ENCODE peak calls at places on chromosomes 1 and 21, in ten cellular contexts. Y is heart left ventricle, Q is left lung, J is hepatocyte, I is lower lobe of right lung, X is heart right ventricle, L is fibroblast of lung, U is keratinocyte, G is IMR-90, B is AG04450. O is an unnamed sample.

GRCh38 chr21:14989359-14989758 is 75.4 kb downstream of the NRIP1 start:
- DNase-seq in L (peak; percentile 67), J (no peak), I (no peak), Q (no peak), B (peak; percentile 41), Y (peak; percentile 50), X (peak; percentile 48), U (no peak), G (peak; percentile 77), O (no peak)

GRCh38 chr1:110033421-110033820 is 1.0 kb upstream of the STRIP1 start:
- DNase-seq in X (no peak), G (no peak), I (no peak), J (no peak), U (no peak), B (no peak), Q (no peak), L (no peak), Y (no peak), O (no peak)

GRCh38 chr1:8629241-8630091 is 188.0 kb downstream of the RERE start:
- DNase-seq in J (no peak), Y (no peak), Q (no peak), G (peak; percentile 76), B (peak; percentile 29), U (no peak), X (no peak), I (no peak), L (peak; percentile 41), O (no peak)

GRCh38 chr1:17212487-17213121 is 7.7 kb downstream of the PADI1 start:
- DNase-seq in I (peak; percentile 64), Y (no peak), L (peak; percentile 83), X (no peak), Q (no peak), G (peak; percentile 73), U (no peak), J (peak; percentile 88), B (peak; percentile 26), O (no peak)

GRCh38 chr1:204051258-204051657 is 21.7 kb upstream of the SOX13 start:
- DNase-seq in Y (no peak), L (no peak), I (no peak), G (no peak), B (no peak), X (no peak), Q (no peak), J (no peak), U (no peak), O (no peak)

GRCh38 chr1:42928859-42929258 is 29.8 kb downstream of the SLC2A1 start:
- DNase-seq in J (peak; percentile 3), L (no peak), U (no peak), Q (no peak), X (no peak), B (no peak), Y (no peak), I (no peak), G (no peak), O (no peak)

GRCh38 chr1:198220428-198220827 is 63.6 kb downstream of the NEK7 start:
- DNase-seq in B (no peak), L (peak; percentile 95), X (no peak), J (no peak), I (no peak), Q (no peak), Y (no peak), G (peak; percentile 87), U (peak; percentile 45), O (no peak)

GRCh38 chr1:56954664-56955063 is 11.2 kb downstream of the C8B start:
- DNase-seq in Q (no peak), G (no peak), U (no peak), J (no peak), X (no peak), Y (no peak), B (no peak), L (no peak), I (no peak), O (no peak)

GRCh38 chr1:43286115-43286514 is 734 bp upstream of the C1orf210 start:
- DNase-seq in B (no peak), Q (no peak), U (no peak), G (no peak), L (no peak), I (peak; percentile 46), J (no peak), Y (peak; percentile 7), X (no peak), O (peak; percentile 17)

GRCh38 chr1:62962794-62963776 is 179.2 kb downstream of the ATG4C start:
- DNase-seq in Q (no peak), Y (peak; percentile 30), U (no peak), G (peak; percentile 14), L (peak; percentile 27), B (no peak), J (peak; percentile 62), X (peak; percentile 12), I (no peak), O (no peak)

GRCh38 chr1:17768651-17769241 is 13.6 kb downstream of the ACTL8 start:
- DNase-seq in L (peak; percentile 91), B (peak; percentile 68), I (no peak), G (peak; percentile 92), U (no peak), J (peak; percentile 43), X (no peak), Y (no peak), Q (peak; percentile 36), O (peak; percentile 84)

GRCh38 chr1:238052496-238053266 is 162.0 kb upstream of the ZP4 start:
- DNase-seq in G (peak; percentile 13), J (no peak), L (peak; percentile 36), B (no peak), X (no peak), I (no peak), U (peak; percentile 48), Q (no peak), Y (no peak), O (no peak)

GRCh38 chr1:197356723-197357533 is 88.9 kb downstream of the CRB1 start:
- DNase-seq in J (peak; percentile 66), B (no peak), Q (no peak), G (peak; percentile 58), I (no peak), Y (peak; percentile 34), L (peak; percentile 45), X (peak; percentile 11), U (peak; percentile 26), O (no peak)

GRCh38 chr21:44947930-44948331 is 8.1 kb downstream of the SLX9 start:
- DNase-seq in L (no peak), B (no peak), U (no peak), I (peak; percentile 48), J (no peak), Y (peak; percentile 84), G (no peak), Q (no peak), X (no peak), O (peak; percentile 82)

GRCh38 chr1:8047686-8048522 is 21.8 kb upstream of the ERRFI1 start:
- DNase-seq in Q (no peak), J (peak; percentile 35), G (peak; percentile 80), L (peak; percentile 94), B (no peak), U (no peak), I (no peak), Y (peak; percentile 45), X (peak; percentile 43), O (no peak)

GRCh38 chr21:36701912-36702621 is 3.2 kb downstream of the SIM2 start:
- DNase-seq in X (no peak), J (no peak), G (peak; percentile 64), L (no peak), U (no peak), Q (no peak), Y (no peak), B (no peak), I (no peak), O (no peak)

GRCh38 chr1:201259476-201260235 is 23.6 kb upstream of the PKP1 start:
- DNase-seq in Y (peak; percentile 37), Q (no peak), B (no peak), X (no peak), I (no peak), U (peak; percentile 73), J (peak; percentile 60), G (peak; percentile 43), L (peak; percentile 54), O (peak; percentile 76)

GRCh38 chr1:151006331-151007052 is at the start of gene MINDY1:
- DNase-seq in I (peak; percentile 73), L (peak; percentile 86), B (peak; percentile 63), Y (peak; percentile 83), U (peak; percentile 30), X (peak; percentile 79), J (peak; percentile 89), G (peak; percentile 89), Q (peak; percentile 72), O (peak; percentile 77)

GRCh38 chr1:228885845-228886244 is 150.6 kb downstream of the RHOU start:
- DNase-seq in Y (no peak), B (no peak), L (no peak), U (no peak), X (no peak), I (no peak), J (no peak), G (no peak), Q (no peak), O (no peak)

GRCh38 chr21:38993561-38993960 is 187.8 kb downstream of the ETS2 start:
- DNase-seq in U (peak; percentile 88), L (peak; percentile 89), X (peak; percentile 77), G (peak; percentile 92), I (no peak), Q (no peak), Y (peak; percentile 81), J (peak; percentile 71), B (peak; percentile 68), O (peak; percentile 88)

GRCh38 chr21:42747746-42748351 is 94.4 kb downstream of the PDE9A start:
- DNase-seq in Y (no peak), B (no peak), I (no peak), G (no peak), X (no peak), U (no peak), Q (no peak), J (no peak), L (no peak), O (peak; percentile 42)

GRCh38 chr1:152517237-152517811 is 3.0 kb downstream of the CRCT1 start:
- DNase-seq in J (no peak), Y (no peak), X (no peak), L (peak; percentile 5), G (no peak), Q (no peak), I (no peak), U (no peak), B (no peak), O (no peak)
- H3K9me3 ChIP-seq in J (no peaks in the 10 kb centered on the region), Y (no peaks in the 10 kb centered on the region), X (no peaks in the 10 kb centered on the region), L (no peaks in the 10 kb centered on the region), G (no peaks in the 10 kb centered on the region), Q (no peaks in the 10 kb centered on the region), I (no peaks in the 10 kb centered on the region), U (no peaks in the 10 kb centered on the region), B (peaks cover 11% of the 10 kb centered on the region), O (no peaks in the 10 kb centered on the region)

GRCh38 chr1:32714277-32714676 is 11.7 kb upstream of the SYNC start:
- DNase-seq in L (no peak), G (no peak), B (no peak), I (no peak), Q (no peak), X (no peak), U (no peak), Y (no peak), J (peak; percentile 71), O (no peak)
- H3K27ac ChIP-seq in L (no peak overlapping the region), G (no peak overlapping the region), B (no peak overlapping the region), I (no peak overlapping the region), Q (no peak overlapping the region), X (no peak overlapping the region), U (no peak overlapping the region), Y (no peak overlapping the region), J (peak overlapping the region; percentile 60), O (no peak overlapping the region)

GRCh38 chr1:28412731-28413130 is 43.2 kb downstream of the PHACTR4 start:
- DNase-seq in X (no peak), I (no peak), U (no peak), J (no peak), Q (no peak), Y (no peak), B (no peak), L (peak; percentile 63), G (no peak), O (no peak)
- H3K4me3 ChIP-seq in X (no peak overlapping the region), I (no peak overlapping the region), U (no peak overlapping the region), J (no peak overlapping the region), Q (no peak overlapping the region), Y (no peak overlapping the region), B (no peak overlapping the region), L (no peak overlapping the region), G (no peak overlapping the region), O (no peak overlapping the region)

GRCh38 chr1:152419917-152420316 is 5.9 kb upstream of the CRNN start:
- DNase-seq in G (no peak), X (no peak), Q (no peak), I (no peak), J (no peak), B (no peak), L (no peak), Y (no peak), U (no peak), O (no peak)
- H3K9me3 ChIP-seq in G (no peaks in the 10 kb centered on the region), X (no peaks in the 10 kb centered on the region), Q (no peaks in the 10 kb centered on the region), I (peaks cover 9% of the 10 kb centered on the region), J (no peaks in the 10 kb centered on the region), B (no peaks in the 10 kb centered on the region), L (no peaks in the 10 kb centered on the region), Y (no peaks in the 10 kb centered on the region), U (no peaks in the 10 kb centered on the region), O (peaks cover 4% of the 10 kb centered on the region)

O was measured in aorta.